ENCODE peak calls at places on chromosome 22, in seven cellular contexts. I, H, W, E, D, C and L are unnamed samples.
A peak's percentile ranks its signal among the peaks of the same experiment; 100 is the strongest.

GRCh38 chr22:35418726-35419125 is 18.8 kb downstream of the MCM5 start:
- DNase-seq in E (no peak), D (no peak), I (no peak), H (no peak), C (no peak), W (no peak), L (no peak)

GRCh38 chr22:46669201-46669600 is 49.0 kb downstream of the GRAMD4 start:
- DNase-seq in C (no peak), H (no peak), D (no peak), E (no peak), I (no peak), W (no peak), L (no peak)

GRCh38 chr22:21102659-21103267 is 57.0 kb downstream of the LRRC74B start:
- DNase-seq in E (peak; percentile 86), C (peak; percentile 88), W (peak; percentile 90), I (peak; percentile 80), H (peak; percentile 38), D (peak; percentile 87), L (peak; percentile 67)

GRCh38 chr22:35971418-35972119 is 57.1 kb downstream of the RBFOX2 start:
- DNase-seq in I (peak; percentile 96), D (no peak), C (peak; percentile 65), E (peak; percentile 37), W (no peak), H (peak; percentile 51), L (no peak)

GRCh38 chr22:32202161-32202538 is 2.7 kb downstream of the RFPL2 start:
- DNase-seq in H (no peak), C (no peak), E (no peak), D (no peak), I (no peak), W (no peak), L (no peak)

GRCh38 chr22:20588092-20588842 is 80.9 kb downstream of the MED15 start:
- DNase-seq in H (no peak), E (no peak), I (no peak), W (no peak), D (peak; percentile 65), C (no peak), L (no peak)

GRCh38 chr22:37077802-37078448 is 26.4 kb downstream of the KCTD17 start:
- DNase-seq in I (peak; percentile 61), H (peak; percentile 47), D (peak; percentile 93), E (peak; percentile 72), W (peak; percentile 78), C (peak; percentile 94), L (no peak)

GRCh38 chr22:30245985-30246901 is at the start of gene LIF:
- DNase-seq in W (peak; percentile 60), I (peak; percentile 40), E (peak; percentile 50), D (peak; percentile 84), H (no peak), C (peak; percentile 83), L (no peak)

GRCh38 chr22:48888466-48889208 is 939.0 kb downstream of the BRD1 start:
- DNase-seq in E (no peak), D (peak; percentile 16), W (no peak), I (no peak), C (no peak), H (no peak), L (peak; percentile 0)

GRCh38 chr22:34736081-34736480 is 329.9 kb upstream of the ISX start:
- DNase-seq in C (no peak), H (no peak), W (no peak), E (no peak), D (no peak), I (no peak), L (no peak)

GRCh38 chr22:37274380-37274862 is 7.9 kb upstream of the CYTH4 start:
- DNase-seq in H (peak; percentile 40), E (no peak), D (peak; percentile 83), C (no peak), I (no peak), W (no peak), L (no peak)

GRCh38 chr22:30238661-30239420 is 7.7 kb downstream of the LIF start:
- DNase-seq in H (no peak), D (no peak), E (no peak), W (no peak), I (no peak), C (no peak), L (peak; percentile 82)

GRCh38 chr22:30226192-30226832 is 20.2 kb downstream of the LIF start:
- DNase-seq in W (no peak), D (no peak), C (no peak), H (no peak), I (no peak), E (no peak), L (no peak)

DNA sequence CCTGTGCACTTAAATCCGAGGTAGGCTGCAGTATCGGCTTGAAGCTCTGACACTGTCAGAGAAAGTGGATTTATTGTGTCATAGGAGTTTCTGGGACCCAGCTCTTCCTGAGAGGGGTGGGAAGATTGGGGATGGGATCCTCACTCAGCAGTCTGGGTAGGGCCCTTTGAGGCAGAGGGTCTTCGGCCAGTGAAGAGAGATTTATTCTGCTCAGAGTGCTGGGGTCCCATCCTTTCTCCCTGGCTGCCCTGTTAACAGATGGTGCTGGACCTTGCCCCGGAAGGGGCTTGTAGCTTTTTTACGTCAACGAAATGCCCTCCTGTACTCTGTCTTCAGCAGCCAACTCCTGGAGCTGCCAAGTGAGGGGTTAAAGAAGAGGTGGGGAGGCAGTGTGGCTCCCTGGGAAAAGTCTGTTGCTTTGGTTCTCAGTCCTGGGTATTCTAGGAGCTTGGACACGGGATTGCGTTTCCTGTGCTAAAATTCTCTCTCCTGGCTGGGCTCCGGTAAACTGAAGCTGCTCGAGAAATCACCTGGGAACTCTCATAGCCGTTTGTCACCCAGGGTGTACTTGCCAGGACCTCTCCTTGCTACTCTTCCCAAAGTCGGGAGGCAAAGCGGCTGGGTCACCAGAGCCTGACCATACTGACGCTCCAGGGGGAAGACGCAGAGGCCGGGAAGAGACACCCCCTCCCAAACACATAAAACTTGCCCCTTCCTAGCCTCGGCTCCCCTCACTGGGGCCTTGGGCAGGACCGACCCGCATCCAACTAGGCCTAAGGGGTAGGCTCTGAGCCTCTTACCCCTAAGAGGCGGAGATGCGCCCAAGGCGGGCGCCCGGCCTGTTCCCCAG is 806 bp upstream of the SMDT1 start:
- DNase-seq in C (no peak), H (peak; percentile 30), D (no peak), E (no peak), I (no peak), W (no peak), L (no peak)
- H3K4me3 ChIP-seq in C (peak overlapping the region; percentile 60), H (peak overlapping the region; percentile 79), D (peak overlapping the region; percentile 74), E (peak overlapping the region; percentile 57), I (peak overlapping the region; percentile 61), W (peak overlapping the region; percentile 60), L (peak overlapping the region; percentile 80)

GRCh38 chr22:50467341-50467740 is 7.5 kb downstream of the SBF1 start:
- DNase-seq in I (no peak), C (no peak), E (no peak), W (no peak), D (no peak), H (no peak), L (no peak)
- H3K36me3 ChIP-seq in I (peaks cover 41% of the 10 kb centered on the region), C (peaks cover 53% of the 10 kb centered on the region), E (peaks cover 43% of the 10 kb centered on the region), W (no peaks in the 10 kb centered on the region), D (peaks cover 58% of the 10 kb centered on the region), H (peaks cover 59% of the 10 kb centered on the region), L (no peaks in the 10 kb centered on the region)

GRCh38 chr22:40856513-40857308 is at the start of the genes ST13 and XPNPEP3:
- DNase-seq in C (peak; percentile 87), H (peak; percentile 95), W (peak; percentile 98), D (peak; percentile 99), I (peak; percentile 98), E (peak; percentile 96), L (peak; percentile 99)
- TF ChIP-seq CTCF in C (peak; percentile 37), H (peak; percentile 54), W (peak; percentile 48), D (no peak), I (peak; percentile 40), E (peak; percentile 19), L (no peak)

GRCh38 chr22:40179535-40179934 is 1.8 kb downstream of the TNRC6B start:
- DNase-seq in E (no peak), H (no peak), D (no peak), I (no peak), W (no peak), C (no peak), L (no peak)
- H3K4me3 ChIP-seq in E (peak overlapping the region; percentile 70), H (peak overlapping the region; percentile 66), D (peak overlapping the region; percentile 60), I (peak overlapping the region; percentile 61), W (peak overlapping the region; percentile 83), C (peak overlapping the region; percentile 58), L (no peak overlapping the region)

GRCh38 chr22:28029201-28029948 is 110.3 kb upstream of the PITPNB start:
- DNase-seq in C (peak; percentile 59), I (peak; percentile 80), E (no peak), D (peak; percentile 84), H (no peak), W (no peak), L (no peak)
- H3K36me3 ChIP-seq in C (no peaks in the 10 kb centered on the region), I (peaks cover 6% of the 10 kb centered on the region), E (no peaks in the 10 kb centered on the region), D (no peaks in the 10 kb centered on the region), H (peaks cover 17% of the 10 kb centered on the region), W (no peaks in the 10 kb centered on the region), L (no peaks in the 10 kb centered on the region)

GRCh38 chr22:39215430-39216142 is 29.2 kb downstream of the PDGFB start:
- DNase-seq in C (no peak), H (no peak), D (peak; percentile 61), E (no peak), W (peak; percentile 45), I (no peak), L (no peak)
- TF ChIP-seq CTCF in C (peak; percentile 31), H (peak; percentile 28), D (no peak), E (peak; percentile 52), W (peak; percentile 53), I (peak; percentile 55), L (no peak)

DNA sequence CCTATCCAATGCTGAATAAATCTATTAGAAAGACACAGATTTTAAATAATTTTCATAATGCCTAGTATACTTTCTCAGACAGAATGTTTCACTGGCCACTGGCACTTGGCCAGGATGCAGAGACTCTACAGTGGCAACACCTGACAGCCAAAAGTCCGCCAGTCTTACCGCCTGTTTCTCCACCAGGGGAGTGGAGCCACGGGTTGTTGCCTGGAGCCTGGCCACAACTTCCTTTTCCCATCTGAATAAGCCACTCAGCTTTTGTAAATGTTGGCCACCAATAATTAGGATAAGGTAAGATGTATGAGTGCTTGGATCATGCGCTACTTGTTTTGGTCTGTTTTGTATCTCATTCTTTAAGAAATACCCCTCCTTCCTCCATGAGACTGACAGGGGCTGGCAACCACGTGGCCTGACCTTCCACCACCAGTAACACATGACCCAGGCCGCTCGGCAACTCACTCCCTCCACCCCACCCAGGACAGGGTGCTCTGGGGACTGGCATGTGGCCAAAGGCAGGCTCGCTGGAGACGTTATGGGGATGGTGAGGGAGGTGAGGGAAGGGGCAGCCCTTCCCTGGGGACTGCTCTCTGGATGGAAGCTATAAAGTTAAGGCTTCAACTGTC is 93.0 kb upstream of the BID start:
- DNase-seq in W (no peak), D (no peak), C (peak; percentile 41), E (no peak), I (no peak), H (no peak), L (peak; percentile 51)
- H3K4me3 ChIP-seq in W (no peak overlapping the region), D (no peak overlapping the region), C (no peak overlapping the region), E (no peak overlapping the region), I (no peak overlapping the region), H (no peak overlapping the region), L (no peak overlapping the region)

DNA sequence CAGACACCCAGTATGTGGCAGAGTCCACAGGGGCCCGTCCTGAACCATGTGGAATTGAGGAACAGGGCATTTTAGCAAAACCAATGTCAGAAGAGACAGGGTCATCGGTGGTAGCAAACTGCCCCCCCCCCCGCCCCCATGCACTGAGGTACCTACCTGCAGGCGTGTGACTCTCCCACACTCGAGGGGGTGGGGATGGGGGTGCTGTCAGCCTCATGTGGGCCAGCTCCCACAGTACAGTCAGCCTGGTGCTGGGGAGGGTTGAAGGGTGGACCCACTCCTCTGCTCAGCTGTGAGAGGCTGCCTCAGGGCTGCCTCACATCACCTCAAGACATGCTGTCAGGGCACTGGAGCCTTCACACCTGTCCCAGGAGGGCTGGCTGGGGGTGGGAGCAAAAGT is 10.7 kb upstream of the SUSD2 start:
- DNase-seq in E (no peak), W (no peak), C (no peak), I (no peak), D (no peak), H (no peak), L (no peak)
- H3K36me3 ChIP-seq in E (peaks cover 30% of the 10 kb centered on the region), W (no peaks in the 10 kb centered on the region), C (peaks cover 64% of the 10 kb centered on the region), I (peaks cover 9% of the 10 kb centered on the region), D (peaks cover 78% of the 10 kb centered on the region), H (peaks cover 97% of the 10 kb centered on the region), L (no peaks in the 10 kb centered on the region)